ENCODE peak calls at places on chromosome 13, in six cellular contexts. R is adrenal gland, G is ovary, A is heart left ventricle, N is psoas muscle, I is pancreas. S is an unnamed sample.
A peak's percentile ranks its signal among the peaks of the same experiment; 100 is the strongest.

GRCh38 chr13:31909889-31910551 is 121.6 kb upstream of the FRY start:
- DNase-seq in R (peak; percentile 39), G (peak; percentile 46), A (peak; percentile 60), N (no peak), I (peak; percentile 34), S (peak; percentile 76)

GRCh38 chr13:103730407-103730806 is 664.2 kb upstream of the SLC10A2 start:
- DNase-seq in R (no peak), G (no peak), A (peak; percentile 22), N (no peak), I (no peak), S (peak; percentile 51)

GRCh38 chr13:102769679-102770078 is 3.9 kb downstream of the TEX30 start:
- DNase-seq in R (no peak), G (no peak), A (no peak), N (no peak), I (no peak), S (no peak)

GRCh38 chr13:101903890-101904289 is 451.4 kb downstream of the ITGBL1 start:
- DNase-seq in R (no peak), G (no peak), A (no peak), N (no peak), I (no peak), S (no peak)

GRCh38 chr13:59346861-59347470 is 816.8 kb downstream of the DIAPH3 start:
- DNase-seq in R (no peak), G (no peak), A (no peak), N (no peak), I (peak; percentile 31), S (no peak)

GRCh38 chr13:99307648-99308339 is 595 bp upstream of the GPR183 start:
- DNase-seq in R (no peak), G (no peak), A (no peak), N (no peak), I (peak; percentile 43), S (no peak)

GRCh38 chr13:47146136-47146535 is 249.3 kb upstream of the HTR2A start:
- DNase-seq in R (no peak), G (no peak), A (no peak), N (no peak), I (no peak), S (no peak)

GRCh38 chr13:101612736-101613135 is 160.3 kb downstream of the ITGBL1 start:
- DNase-seq in R (no peak), G (no peak), A (no peak), N (no peak), I (no peak), S (no peak)

GRCh38 chr13:102878491-102878890 is 32.7 kb downstream of the ERCC5 start:
- DNase-seq in R (no peak), G (no peak), A (no peak), N (no peak), I (no peak), S (no peak)

GRCh38 chr13:74040200-74040599 is 94.0 kb downstream of the KLF12 start:
- DNase-seq in R (peak; percentile 32), G (peak; percentile 42), A (no peak), N (peak; percentile 38), I (peak; percentile 30), S (peak; percentile 35)

GRCh38 chr13:27988520-27988919 is at the start of gene URAD:
- DNase-seq in R (no peak), G (no peak), A (no peak), N (no peak), I (no peak), S (no peak)

GRCh38 chr13:44243198-44243852 is 130.3 kb upstream of the SERP2 start:
- DNase-seq in R (peak; percentile 91), G (no peak), A (peak; percentile 47), N (peak; percentile 43), I (no peak), S (peak; percentile 57)

GRCh38 chr13:27170521-27171243 is 929 bp downstream of the USP12 start:
- DNase-seq in R (peak; percentile 47), G (peak; percentile 68), A (peak; percentile 54), N (peak; percentile 50), I (peak; percentile 60), S (peak; percentile 50)

GRCh38 chr13:98443329-98443728 is 133.6 kb downstream of the STK24 start:
- DNase-seq in R (no peak), G (no peak), A (no peak), N (no peak), I (no peak), S (no peak)

GRCh38 chr13:44303681-44304432 is 69.8 kb upstream of the SERP2 start:
- DNase-seq in R (peak; percentile 63), G (peak; percentile 60), A (peak; percentile 86), N (peak; percentile 69), I (peak; percentile 51), S (peak; percentile 78)

GRCh38 chr13:37918116-37919100 is 48.8 kb upstream of the TRPC4 start:
- DNase-seq in R (no peak), G (no peak), A (no peak), N (no peak), I (no peak), S (no peak)

GRCh38 chr13:31424130-31424729 is 224.5 kb downstream of the B3GLCT start:
- DNase-seq in R (peak; percentile 84), G (peak; percentile 73), A (peak; percentile 72), N (peak; percentile 71), I (peak; percentile 71), S (peak; percentile 71)

GRCh38 chr13:90510319-90510718 is 837.2 kb upstream of the MIR17HG start:
- DNase-seq in R (no peak), G (no peak), A (no peak), N (no peak), I (no peak), S (no peak)

GRCh38 chr13:30863231-30863630 is 42.8 kb upstream of the MEDAG start:
- DNase-seq in R (no peak), G (no peak), A (no peak), N (no peak), I (no peak), S (no peak)

GRCh38 chr13:112068531-112069062 is 1.6 kb downstream of the SOX1 start:
- DNase-seq in R (no peak), G (no peak), A (no peak), N (no peak), I (no peak), S (no peak)

GRCh38 chr13:94596575-94596971 is 621 bp upstream of the TGDS start:
- DNase-seq in R (no peak), G (peak; percentile 51), A (no peak), N (no peak), I (peak; percentile 30), S (peak; percentile 6)

DNA sequence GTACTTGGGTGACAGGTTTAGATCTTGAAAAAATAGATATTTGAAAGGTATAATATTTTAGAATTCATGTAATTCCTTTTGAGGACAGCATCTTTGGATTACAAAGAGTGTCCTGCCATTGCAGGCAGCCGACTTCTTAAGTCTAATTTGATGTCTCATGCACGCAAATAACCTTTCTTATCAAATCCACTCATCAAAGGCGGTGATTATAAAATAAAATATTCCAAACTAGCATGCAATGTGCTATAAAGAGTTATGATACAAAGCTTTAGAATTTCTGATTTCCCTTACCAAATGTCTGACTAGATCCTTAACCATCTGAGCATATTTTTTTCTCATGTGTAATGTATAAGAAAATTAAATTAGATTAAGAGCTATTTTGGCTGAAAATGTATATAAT is 739.3 kb downstream of the LIG4 start:
- DNase-seq in R (no peak), G (no peak), A (no peak), N (no peak), I (no peak), S (no peak)
- H3K27ac ChIP-seq in R (no peak overlapping the region), G (no peak overlapping the region), A (no peak overlapping the region), N (no peak overlapping the region), I (no peak overlapping the region), S (no peak overlapping the region)

GRCh38 chr13:97275775-97276501 is 53.8 kb downstream of the MBNL2 start:
- DNase-seq in R (no peak), G (no peak), A (no peak), N (no peak), I (no peak), S (no peak)

GRCh38 chr13:97274782-97275252 is 52.7 kb downstream of the MBNL2 start:
- DNase-seq in R (no peak), G (no peak), A (no peak), N (no peak), I (no peak), S (no peak)

GRCh38 chr13:97278395-97279078 is 56.4 kb downstream of the MBNL2 start:
- DNase-seq in R (no peak), G (no peak), A (no peak), N (no peak), I (no peak), S (no peak)

GRCh38 chr13:97275265-97275664 is 53.1 kb downstream of the MBNL2 start:
- DNase-seq in R (no peak), G (no peak), A (no peak), N (no peak), I (no peak), S (no peak)

DNA sequence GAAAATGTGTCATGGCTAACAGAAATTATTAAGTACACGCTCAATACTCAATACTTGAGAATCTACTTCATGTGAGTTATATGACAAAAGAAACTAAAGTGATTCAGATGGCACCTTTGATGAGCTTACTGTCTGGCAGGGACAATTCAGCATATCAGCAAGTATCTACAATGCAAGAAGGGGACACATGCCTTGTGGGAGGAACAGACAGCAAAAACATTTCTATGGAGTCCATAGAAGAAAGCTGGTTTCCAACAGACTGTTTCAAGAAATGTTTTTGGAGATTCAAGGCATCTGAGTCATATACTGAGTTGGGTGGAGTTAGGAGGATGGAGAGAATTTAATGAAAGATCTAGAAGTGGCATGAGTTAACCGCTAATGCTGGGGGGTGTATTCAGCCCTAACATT is 54.7 kb downstream of the MBNL2 start:
- DNase-seq in R (no peak), G (no peak), A (no peak), N (no peak), I (no peak), S (no peak)
- H3K27ac ChIP-seq in R (peak overlapping the region; percentile 24), G (no peak overlapping the region), A (no peak overlapping the region), N (peak overlapping the region; percentile 7), I (no peak overlapping the region), S (no peak overlapping the region)

DNA sequence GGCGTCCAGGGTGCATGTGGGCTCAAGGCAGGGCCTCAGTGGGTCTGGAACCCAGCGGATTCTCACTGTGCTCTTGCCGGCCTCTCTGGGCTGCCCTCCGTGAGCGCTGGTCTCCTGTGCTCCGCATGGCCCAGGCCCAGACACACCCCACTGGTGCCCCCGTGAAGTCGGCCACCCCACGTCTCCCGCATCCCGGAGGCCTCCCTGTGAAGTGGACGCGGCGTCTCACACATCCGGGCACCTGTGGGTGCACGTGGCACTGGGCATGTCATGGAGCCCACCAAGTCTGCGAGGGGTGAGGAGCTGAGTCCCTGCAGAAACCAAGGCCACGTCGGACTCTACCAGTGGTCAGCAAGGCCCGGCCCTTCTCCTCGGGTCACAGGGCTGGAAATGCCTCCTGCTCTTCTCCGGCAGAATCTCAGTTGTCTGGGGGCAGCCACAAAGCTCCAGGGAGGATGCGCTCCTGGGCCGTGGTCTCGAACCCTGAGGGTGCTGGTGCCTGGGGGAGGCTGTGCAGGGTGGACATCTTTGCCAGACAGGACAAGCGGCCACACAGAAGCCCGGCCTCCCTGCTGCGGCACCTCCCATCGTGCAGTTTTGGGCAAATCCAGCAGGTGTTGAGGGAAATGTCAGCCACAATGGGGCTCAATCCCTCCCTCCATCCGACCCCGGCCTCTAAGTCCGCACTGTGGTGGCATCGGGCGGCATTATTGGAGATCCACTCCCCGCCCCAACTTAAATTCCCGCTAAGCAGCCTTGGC is 2.2 kb downstream of the C13orf46 start:
- DNase-seq in R (no peak), G (peak; percentile 27), A (no peak), N (peak; percentile 10), I (peak; percentile 61), S (no peak)
- H3K27ac ChIP-seq in R (no peak overlapping the region), G (no peak overlapping the region), A (peak overlapping the region; percentile 80), N (no peak overlapping the region), I (peak overlapping the region; percentile 96), S (peak overlapping the region; percentile 40)

GRCh38 chr13:113969311-113969972 is 4.4 kb downstream of the C13orf46 start:
- DNase-seq in R (no peak), G (peak; percentile 31), A (no peak), N (peak; percentile 13), I (peak; percentile 60), S (no peak)
- H3K27ac ChIP-seq in R (no peak overlapping the region), G (no peak overlapping the region), A (no peak overlapping the region), N (no peak overlapping the region), I (peak overlapping the region; percentile 96), S (no peak overlapping the region)